ENCODE peak calls at places on chromosomes 13 and 19, in eight cellular contexts. I, D, J, R, W, B, Q and Z are unnamed samples.
A peak's percentile ranks its signal among the peaks of the same experiment; 100 is the strongest.

GRCh38 chr13:94309576-94309975 is 169.9 kb downstream of the DCT start:
- DNase-seq in Q (no peak), B (no peak), I (no peak), R (no peak), J (no peak), D (no peak), W (no peak), Z (no peak)

GRCh38 chr19:41521860-41522555 is 54.0 kb upstream of the CEACAM21 start:
- DNase-seq in I (no peak), R (no peak), D (peak; percentile 56), W (no peak), J (no peak), Q (no peak), B (no peak), Z (no peak)

GRCh38 chr13:42223681-42224080 is 48.3 kb upstream of the AKAP11 start:
- DNase-seq in R (no peak), B (no peak), Q (no peak), I (no peak), J (no peak), D (no peak), W (no peak), Z (no peak)

GRCh38 chr13:77465595-77466195 is 69.8 kb upstream of the SCEL start:
- DNase-seq in D (no peak), J (no peak), W (no peak), R (no peak), B (no peak), Q (no peak), I (no peak), Z (no peak)

GRCh38 chr13:30033681-30034447 is 183.4 kb upstream of the UBL3 start:
- DNase-seq in R (no peak), W (peak; percentile 97), I (no peak), B (peak; percentile 86), Q (peak; percentile 77), J (peak; percentile 4), D (no peak), Z (peak; percentile 74)

GRCh38 chr13:113951246-113951999 is 22.5 kb downstream of the C13orf46 start:
- DNase-seq in Q (no peak), B (peak; percentile 48), J (peak; percentile 62), I (peak; percentile 91), R (no peak), D (peak; percentile 65), W (peak; percentile 83), Z (peak; percentile 63)

GRCh38 chr19:7692417-7693088 is 9.4 kb downstream of the FCER2 start:
- DNase-seq in I (no peak), Q (no peak), J (no peak), W (no peak), R (no peak), B (no peak), D (no peak), Z (no peak)

GRCh38 chr19:37698216-37698615 is 21.3 kb downstream of the ZNF607 start:
- DNase-seq in J (no peak), W (peak; percentile 15), R (no peak), D (no peak), Q (no peak), I (no peak), B (no peak), Z (no peak)

GRCh38 chr13:74187564-74187963 is 53.4 kb upstream of the KLF12 start:
- DNase-seq in I (no peak), D (no peak), W (peak; percentile 67), B (no peak), R (no peak), Q (peak; percentile 37), J (no peak), Z (no peak)

GRCh38 chr13:51905787-51906186 is 44.0 kb downstream of the CCDC70 start:
- DNase-seq in R (no peak), D (no peak), J (no peak), Q (no peak), I (no peak), W (no peak), B (no peak), Z (no peak)

GRCh38 chr13:114140131-114140908 is 7.9 kb upstream of the RASA3 start:
- DNase-seq in R (no peak), Q (no peak), I (peak; percentile 50), D (no peak), B (no peak), J (no peak), W (no peak), Z (no peak)

GRCh38 chr19:15498910-15499309 is 9.4 kb upstream of the CYP4F22 start:
- DNase-seq in R (no peak), I (no peak), J (no peak), D (no peak), W (no peak), Q (no peak), B (no peak), Z (no peak)